ENCODE peak calls at places on chromosome 14, in nine cellular contexts. One of them, this sample, is unnamed.

GRCh38 chr14:65993103-65993502 is 493.1 kb upstream of the CCDC196 start:
- DNase-seq in psoas muscle: no peak
- DNase-seq in choroid plexus epithelial cell: no peak
- DNase-seq in AG09319: no peak
- DNase-seq in activated CD8-positive, alpha-beta T cell treated with anti-CD3 and anti-CD28 coated beads for 36 hours: no peak
- DNase-seq in astrocyte: no peak
- DNase-seq in HL-60: no peak
- DNase-seq in pancreas: no peak
- DNase-seq in A549: no peak
- DNase-seq in this sample: no peak

GRCh38 chr14:52716160-52716559 is 9.2 kb downstream of the PSMC6 start:
- DNase-seq in psoas muscle: no peak
- DNase-seq in choroid plexus epithelial cell: no peak
- DNase-seq in AG09319: no peak
- DNase-seq in activated CD8-positive, alpha-beta T cell treated with anti-CD3 and anti-CD28 coated beads for 36 hours: no peak
- DNase-seq in astrocyte: no peak
- DNase-seq in HL-60: no peak
- DNase-seq in pancreas: no peak
- DNase-seq in A549: no peak
- DNase-seq in this sample: no peak

GRCh38 chr14:35401853-35402252 is 2.7 kb downstream of the NFKBIA start:
- DNase-seq in psoas muscle: peak
- DNase-seq in choroid plexus epithelial cell: peak
- DNase-seq in AG09319: no peak
- DNase-seq in activated CD8-positive, alpha-beta T cell treated with anti-CD3 and anti-CD28 coated beads for 36 hours: no peak
- DNase-seq in astrocyte: no peak
- DNase-seq in HL-60: no peak
- DNase-seq in pancreas: no peak
- DNase-seq in A549: no peak
- DNase-seq in this sample: no peak

GRCh38 chr14:55904086-55904485 is 214.1 kb upstream of the PELI2 start:
- DNase-seq in psoas muscle: no peak
- DNase-seq in choroid plexus epithelial cell: no peak
- DNase-seq in AG09319: no peak
- DNase-seq in activated CD8-positive, alpha-beta T cell treated with anti-CD3 and anti-CD28 coated beads for 36 hours: no peak
- DNase-seq in astrocyte: no peak
- DNase-seq in HL-60: no peak
- DNase-seq in pancreas: no peak
- DNase-seq in A549: no peak
- DNase-seq in this sample: no peak

GRCh38 chr14:57748279-57748678 is 117.6 kb downstream of the SLC35F4 start:
- DNase-seq in psoas muscle: no peak
- DNase-seq in choroid plexus epithelial cell: no peak
- DNase-seq in AG09319: no peak
- DNase-seq in activated CD8-positive, alpha-beta T cell treated with anti-CD3 and anti-CD28 coated beads for 36 hours: no peak
- DNase-seq in astrocyte: no peak
- DNase-seq in HL-60: no peak
- DNase-seq in pancreas: no peak
- DNase-seq in A549: no peak
- DNase-seq in this sample: peak

GRCh38 chr14:23984891-23985607 is 3.7 kb upstream of the DHRS4L2 start:
- DNase-seq in psoas muscle: no peak
- DNase-seq in choroid plexus epithelial cell: peak
- DNase-seq in AG09319: peak
- DNase-seq in activated CD8-positive, alpha-beta T cell treated with anti-CD3 and anti-CD28 coated beads for 36 hours: no peak
- DNase-seq in astrocyte: peak
- DNase-seq in HL-60: peak
- DNase-seq in pancreas: no peak
- DNase-seq in A549: peak
- DNase-seq in this sample: peak

GRCh38 chr14:104685216-104685997 is 4.0 kb upstream of the INF2 start:
- DNase-seq in psoas muscle: peak
- DNase-seq in choroid plexus epithelial cell: peak
- DNase-seq in AG09319: no peak
- DNase-seq in activated CD8-positive, alpha-beta T cell treated with anti-CD3 and anti-CD28 coated beads for 36 hours: peak
- DNase-seq in astrocyte: no peak
- DNase-seq in HL-60: no peak
- DNase-seq in pancreas: no peak
- DNase-seq in A549: peak
- DNase-seq in this sample: no peak

GRCh38 chr14:28494196-28494595 is 272.4 kb upstream of the FOXG1 start:
- DNase-seq in psoas muscle: no peak
- DNase-seq in choroid plexus epithelial cell: peak
- DNase-seq in AG09319: no peak
- DNase-seq in activated CD8-positive, alpha-beta T cell treated with anti-CD3 and anti-CD28 coated beads for 36 hours: no peak
- DNase-seq in astrocyte: peak
- DNase-seq in HL-60: no peak
- DNase-seq in pancreas: no peak
- DNase-seq in A549: peak
- DNase-seq in this sample: peak

GRCh38 chr14:68018598-68018997 is 199.0 kb downstream of the RAD51B start:
- DNase-seq in psoas muscle: no peak
- DNase-seq in choroid plexus epithelial cell: no peak
- DNase-seq in AG09319: no peak
- DNase-seq in activated CD8-positive, alpha-beta T cell treated with anti-CD3 and anti-CD28 coated beads for 36 hours: no peak
- DNase-seq in astrocyte: no peak
- DNase-seq in HL-60: no peak
- DNase-seq in pancreas: no peak
- DNase-seq in A549: no peak
- DNase-seq in this sample: peak

GRCh38 chr14:68291820-68292219 is 472.2 kb downstream of the RAD51B start:
- DNase-seq in psoas muscle: no peak
- DNase-seq in choroid plexus epithelial cell: peak
- DNase-seq in AG09319: no peak
- DNase-seq in activated CD8-positive, alpha-beta T cell treated with anti-CD3 and anti-CD28 coated beads for 36 hours: no peak
- DNase-seq in astrocyte: no peak
- DNase-seq in HL-60: no peak
- DNase-seq in pancreas: no peak
- DNase-seq in A549: no peak
- DNase-seq in this sample: peak

GRCh38 chr14:74547331-74547927 is 53.9 kb downstream of the ISCA2 start:
- DNase-seq in psoas muscle: no peak
- DNase-seq in choroid plexus epithelial cell: no peak
- DNase-seq in AG09319: no peak
- DNase-seq in activated CD8-positive, alpha-beta T cell treated with anti-CD3 and anti-CD28 coated beads for 36 hours: no peak
- DNase-seq in astrocyte: no peak
- DNase-seq in HL-60: no peak
- DNase-seq in pancreas: no peak
- DNase-seq in A549: no peak
- DNase-seq in this sample: no peak

GRCh38 chr14:54906075-54906474 is 3.4 kb upstream of the GCH1 start:
- DNase-seq in psoas muscle: no peak
- DNase-seq in choroid plexus epithelial cell: no peak
- DNase-seq in AG09319: no peak
- DNase-seq in activated CD8-positive, alpha-beta T cell treated with anti-CD3 and anti-CD28 coated beads for 36 hours: no peak
- DNase-seq in astrocyte: no peak
- DNase-seq in HL-60: no peak
- DNase-seq in pancreas: no peak
- DNase-seq in A549: no peak
- DNase-seq in this sample: no peak

GRCh38 chr14:54901380-54902142 is 1.1 kb downstream of the GCH1 start:
- DNase-seq in psoas muscle: no peak
- DNase-seq in choroid plexus epithelial cell: peak
- DNase-seq in AG09319: no peak
- DNase-seq in activated CD8-positive, alpha-beta T cell treated with anti-CD3 and anti-CD28 coated beads for 36 hours: peak
- DNase-seq in astrocyte: no peak
- DNase-seq in HL-60: no peak
- DNase-seq in pancreas: no peak
- DNase-seq in A549: peak
- DNase-seq in this sample: peak

GRCh38 chr14:54908230-54908629 is 5.6 kb upstream of the GCH1 start:
- DNase-seq in psoas muscle: no peak
- DNase-seq in choroid plexus epithelial cell: no peak
- DNase-seq in AG09319: no peak
- DNase-seq in activated CD8-positive, alpha-beta T cell treated with anti-CD3 and anti-CD28 coated beads for 36 hours: peak
- DNase-seq in astrocyte: no peak
- DNase-seq in HL-60: no peak
- DNase-seq in pancreas: no peak
- DNase-seq in A549: no peak
- DNase-seq in this sample: no peak

GRCh38 chr14:54902143-54902520 is 494 bp downstream of the GCH1 start:
- DNase-seq in psoas muscle: peak
- DNase-seq in choroid plexus epithelial cell: peak
- DNase-seq in AG09319: no peak
- DNase-seq in activated CD8-positive, alpha-beta T cell treated with anti-CD3 and anti-CD28 coated beads for 36 hours: peak
- DNase-seq in astrocyte: peak
- DNase-seq in HL-60: peak
- DNase-seq in pancreas: peak
- DNase-seq in A549: peak
- DNase-seq in this sample: peak

GRCh38 chr14:54902521-54903420 is at the start of gene GCH1:
- DNase-seq in psoas muscle: peak
- DNase-seq in choroid plexus epithelial cell: peak
- DNase-seq in AG09319: no peak
- DNase-seq in activated CD8-positive, alpha-beta T cell treated with anti-CD3 and anti-CD28 coated beads for 36 hours: peak
- DNase-seq in astrocyte: peak
- DNase-seq in HL-60: peak
- DNase-seq in pancreas: peak
- DNase-seq in A549: peak
- DNase-seq in this sample: peak
- TF ChIP-seq CTCF in psoas muscle: peak
- TF ChIP-seq CTCF in choroid plexus epithelial cell: peak
- TF ChIP-seq CTCF in AG09319: peak
- TF ChIP-seq CTCF in activated CD8-positive, alpha-beta T cell treated with anti-CD3 and anti-CD28 coated beads for 36 hours: peak
- TF ChIP-seq CTCF in astrocyte: peak
- TF ChIP-seq CTCF in HL-60: peak
- TF ChIP-seq CTCF in pancreas: peak
- TF ChIP-seq CTCF in A549: peak
- TF ChIP-seq CTCF in this sample: peak

GRCh38 chr14:102586420-102587119 is 5.9 kb upstream of the RCOR1 start:
- DNase-seq in psoas muscle: no peak
- DNase-seq in choroid plexus epithelial cell: no peak
- DNase-seq in AG09319: peak
- DNase-seq in activated CD8-positive, alpha-beta T cell treated with anti-CD3 and anti-CD28 coated beads for 36 hours: no peak
- DNase-seq in astrocyte: no peak
- DNase-seq in HL-60: no peak
- DNase-seq in pancreas: no peak
- DNase-seq in A549: no peak
- DNase-seq in this sample: no peak
- TF ChIP-seq CTCF in psoas muscle: no peak
- TF ChIP-seq CTCF in choroid plexus epithelial cell: peak
- TF ChIP-seq CTCF in AG09319: peak
- TF ChIP-seq CTCF in activated CD8-positive, alpha-beta T cell treated with anti-CD3 and anti-CD28 coated beads for 36 hours: no peak
- TF ChIP-seq CTCF in astrocyte: no peak
- TF ChIP-seq CTCF in HL-60: no peak
- TF ChIP-seq CTCF in pancreas: no peak
- TF ChIP-seq CTCF in A549: no peak
- TF ChIP-seq CTCF in this sample: no peak

DNA sequence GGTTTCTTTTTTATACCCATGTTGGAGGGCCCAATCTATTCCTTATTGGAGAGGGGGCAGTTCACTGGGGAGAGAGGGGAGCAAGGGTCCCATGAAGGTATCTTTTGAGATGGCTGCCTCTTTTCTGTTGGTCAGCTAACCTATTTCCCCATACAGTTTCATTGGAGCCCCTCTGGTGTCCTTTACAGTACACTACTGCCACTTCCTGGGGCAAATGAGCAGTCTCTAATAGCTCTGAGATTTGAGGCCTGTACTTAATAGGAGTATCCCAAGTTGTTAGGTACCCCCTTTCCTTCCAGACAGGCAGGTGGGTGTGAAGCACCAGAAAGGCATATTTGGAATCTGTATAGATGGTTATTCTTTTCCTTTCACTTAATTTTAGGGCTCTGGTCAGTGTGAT is 41.3 kb upstream of the RNU6-8 start:
- DNase-seq in psoas muscle: no peak
- DNase-seq in choroid plexus epithelial cell: peak
- DNase-seq in AG09319: no peak
- DNase-seq in activated CD8-positive, alpha-beta T cell treated with anti-CD3 and anti-CD28 coated beads for 36 hours: no peak
- DNase-seq in astrocyte: no peak
- DNase-seq in HL-60: no peak
- DNase-seq in pancreas: no peak
- DNase-seq in A549: peak
- DNase-seq in this sample: peak
- TF ChIP-seq CTCF in psoas muscle: no peak
- TF ChIP-seq CTCF in choroid plexus epithelial cell: peak
- TF ChIP-seq CTCF in AG09319: peak
- TF ChIP-seq CTCF in activated CD8-positive, alpha-beta T cell treated with anti-CD3 and anti-CD28 coated beads for 36 hours: no peak
- TF ChIP-seq CTCF in astrocyte: no peak
- TF ChIP-seq CTCF in HL-60: no peak
- TF ChIP-seq CTCF in pancreas: no peak
- TF ChIP-seq CTCF in A549: peak
- TF ChIP-seq CTCF in this sample: peak

GRCh38 chr14:96264850-96265249 is 8.8 kb downstream of the BDKRB1 start:
- DNase-seq in psoas muscle: no peak
- DNase-seq in choroid plexus epithelial cell: peak
- DNase-seq in AG09319: no peak
- DNase-seq in activated CD8-positive, alpha-beta T cell treated with anti-CD3 and anti-CD28 coated beads for 36 hours: no peak
- DNase-seq in astrocyte: peak
- DNase-seq in HL-60: no peak
- DNase-seq in pancreas: no peak
- DNase-seq in A549: peak
- DNase-seq in this sample: peak
- TF ChIP-seq CTCF in psoas muscle: no peak
- TF ChIP-seq CTCF in choroid plexus epithelial cell: peak
- TF ChIP-seq CTCF in AG09319: peak
- TF ChIP-seq CTCF in activated CD8-positive, alpha-beta T cell treated with anti-CD3 and anti-CD28 coated beads for 36 hours: no peak
- TF ChIP-seq CTCF in astrocyte: peak
- TF ChIP-seq CTCF in HL-60: peak
- TF ChIP-seq CTCF in pancreas: no peak
- TF ChIP-seq CTCF in A549: peak
- TF ChIP-seq CTCF in this sample: peak

GRCh38 chr14:86153480-86153879 is 623.5 kb downstream of the FLRT2 start:
- DNase-seq in psoas muscle: no peak
- DNase-seq in choroid plexus epithelial cell: no peak
- DNase-seq in AG09319: no peak
- DNase-seq in activated CD8-positive, alpha-beta T cell treated with anti-CD3 and anti-CD28 coated beads for 36 hours: no peak
- DNase-seq in astrocyte: no peak
- DNase-seq in HL-60: no peak
- DNase-seq in pancreas: no peak
- DNase-seq in A549: no peak
- DNase-seq in this sample: no peak
- TF ChIP-seq CTCF in psoas muscle: no peak
- TF ChIP-seq CTCF in choroid plexus epithelial cell: peak
- TF ChIP-seq CTCF in AG09319: no peak
- TF ChIP-seq CTCF in activated CD8-positive, alpha-beta T cell treated with anti-CD3 and anti-CD28 coated beads for 36 hours: no peak
- TF ChIP-seq CTCF in astrocyte: no peak
- TF ChIP-seq CTCF in HL-60: no peak
- TF ChIP-seq CTCF in pancreas: no peak
- TF ChIP-seq CTCF in A549: no peak
- TF ChIP-seq CTCF in this sample: peak

GRCh38 chr14:92199763-92200162 is 78.0 kb downstream of the CPSF2 start:
- DNase-seq in psoas muscle: no peak
- DNase-seq in choroid plexus epithelial cell: no peak
- DNase-seq in AG09319: no peak
- DNase-seq in activated CD8-positive, alpha-beta T cell treated with anti-CD3 and anti-CD28 coated beads for 36 hours: no peak
- DNase-seq in astrocyte: no peak
- DNase-seq in HL-60: no peak
- DNase-seq in pancreas: no peak
- DNase-seq in A549: no peak
- DNase-seq in this sample: no peak
- TF ChIP-seq CTCF in psoas muscle: no peak
- TF ChIP-seq CTCF in choroid plexus epithelial cell: peak
- TF ChIP-seq CTCF in AG09319: peak
- TF ChIP-seq CTCF in activated CD8-positive, alpha-beta T cell treated with anti-CD3 and anti-CD28 coated beads for 36 hours: no peak
- TF ChIP-seq CTCF in astrocyte: no peak
- TF ChIP-seq CTCF in HL-60: no peak
- TF ChIP-seq CTCF in pancreas: no peak
- TF ChIP-seq CTCF in A549: no peak
- TF ChIP-seq CTCF in this sample: no peak

This sample was measured in PC-3.